ENCODE peak calls at places on chromosomes 7 and 10, in eight cellular contexts. O is uterus; X is body of pancreas; G is esophagus squamous epithelium; C is CD8-positive, alpha-beta T cell; J is AG04450; I is lung; E is AG09309. R is an unnamed sample.

GRCh38 chr7:18694911-18695310 is 199.4 kb downstream of the HDAC9 start:
- DNase-seq in G (no peak), J (no peak), O (no peak), C (no peak), X (no peak), I (no peak), E (no peak), R (no peak)

GRCh38 chr7:25460426-25460825 is 232.1 kb upstream of the NPVF start:
- DNase-seq in C (no peak), X (no peak), E (no peak), G (no peak), I (no peak), J (no peak), O (no peak), R (no peak)

GRCh38 chr10:62244785-62245595 is 23.7 kb downstream of the RTKN2 start:
- DNase-seq in X (peak), E (peak), I (no peak), J (no peak), C (peak), O (peak), G (no peak), R (peak)

GRCh38 chr7:50651227-50651989 is 86.2 kb upstream of the DDC start:
- DNase-seq in J (no peak), C (no peak), G (no peak), I (no peak), X (no peak), E (no peak), O (no peak), R (no peak)

GRCh38 chr10:92094960-92095359 is 171.4 kb downstream of the BTAF1 start:
- DNase-seq in I (no peak), O (no peak), E (no peak), X (no peak), J (no peak), C (no peak), G (no peak), R (no peak)

GRCh38 chr10:131663411-131663810 is 237.4 kb upstream of the PPP2R2D start:
- DNase-seq in E (no peak), X (no peak), J (no peak), I (no peak), C (no peak), G (no peak), O (no peak), R (no peak)

GRCh38 chr7:79377097-79377496 is 76.4 kb downstream of the MAGI2 start:
- DNase-seq in X (no peak), I (no peak), E (peak), G (no peak), C (no peak), O (no peak), J (no peak), R (no peak)

GRCh38 chr7:39089194-39089593 is 111.5 kb downstream of the POU6F2 start:
- DNase-seq in I (no peak), C (no peak), J (no peak), E (no peak), G (no peak), O (no peak), X (no peak), R (no peak)

GRCh38 chr7:129110575-129111376 is 33.7 kb upstream of the TSPAN33 start:
- DNase-seq in G (no peak), O (no peak), E (no peak), J (no peak), I (no peak), C (no peak), X (peak), R (no peak)

GRCh38 chr10:89929282-89930026 is 228.1 kb downstream of the KIF20B start:
- DNase-seq in C (no peak), E (no peak), X (no peak), I (no peak), O (no peak), J (no peak), G (no peak), R (no peak)

GRCh38 chr7:159296093-159296681 is 151.5 kb upstream of the VIPR2 start:
- DNase-seq in X (no peak), O (no peak), I (no peak), C (no peak), J (no peak), G (no peak), E (no peak), R (no peak)

GRCh38 chr7:16265863-16266458 is 155.4 kb downstream of the CRPPA start:
- DNase-seq in O (no peak), C (no peak), E (no peak), I (no peak), G (no peak), X (no peak), J (no peak), R (no peak)

GRCh38 chr10:130336612-130337304 is 200.6 kb downstream of the GLRX3 start:
- DNase-seq in J (no peak), I (no peak), C (no peak), G (no peak), E (no peak), X (peak), O (no peak), R (no peak)

GRCh38 chr10:103917326-103918052 is 495 bp downstream of the STN1 start:
- DNase-seq in C (peak), X (peak), I (peak), J (no peak), O (peak), G (no peak), E (no peak), R (no peak)

GRCh38 chr10:115772606-115773005 is 500.4 kb downstream of the GFRA1 start:
- DNase-seq in O (no peak), C (no peak), G (no peak), E (peak), I (no peak), J (peak), X (no peak), R (no peak)

GRCh38 chr10:120979435-120980315 is 128.5 kb downstream of the WDR11 start:
- DNase-seq in C (no peak), J (no peak), I (peak), E (no peak), O (peak), G (no peak), X (peak), R (peak)

GRCh38 chr10:71241114-71241898 is 28.9 kb downstream of the UNC5B start:
- DNase-seq in O (peak), E (no peak), X (no peak), I (no peak), J (no peak), C (no peak), G (no peak), R (no peak)

GRCh38 chr7:105496501-105496900 is 25.6 kb downstream of the PUS7 start:
- DNase-seq in C (no peak), O (no peak), X (no peak), J (no peak), I (no peak), E (no peak), G (no peak), R (no peak)

GRCh38 chr7:25186436-25186835 is 41.9 kb downstream of the NPVF start:
- DNase-seq in E (no peak), C (no peak), X (no peak), O (no peak), J (no peak), I (no peak), G (no peak), R (no peak)

GRCh38 chr7:16670021-16670420 is 24.0 kb downstream of the BZW2 start:
- DNase-seq in G (no peak), X (no peak), I (no peak), C (no peak), E (peak), O (no peak), J (no peak), R (no peak)

GRCh38 chr10:84537447-84537931 is 209.1 kb downstream of the CCSER2 start:
- DNase-seq in G (no peak), I (peak), J (peak), E (no peak), C (no peak), X (peak), O (peak), R (peak)

GRCh38 chr7:39757604-39758003 is 134.2 kb downstream of the RALA start:
- DNase-seq in O (no peak), I (no peak), G (no peak), C (no peak), X (no peak), E (no peak), J (no peak), R (no peak)

GRCh38 chr10:107914450-107915276 is 750.2 kb upstream of the SORCS1 start:
- DNase-seq in I (no peak), X (peak), E (no peak), G (no peak), O (no peak), C (no peak), J (no peak), R (peak)

GRCh38 chr7:111953611-111954010 is 252.6 kb downstream of the DOCK4 start:
- DNase-seq in C (no peak), G (no peak), J (no peak), E (no peak), O (no peak), I (no peak), X (no peak), R (no peak)

GRCh38 chr10:75238182-75239180 is 2.7 kb upstream of the COMTD1 start:
- DNase-seq in O (peak), X (no peak), C (no peak), E (no peak), J (no peak), I (no peak), G (no peak), R (no peak)

GRCh38 chr10:58106211-58107035 is 161.3 kb downstream of the IPMK start:
- DNase-seq in E (no peak), X (no peak), I (no peak), J (no peak), C (no peak), G (no peak), O (no peak), R (no peak)

GRCh38 chr7:111933614-111934013 is 272.6 kb downstream of the DOCK4 start:
- DNase-seq in O (no peak), C (no peak), I (no peak), J (no peak), E (peak), G (no peak), X (no peak), R (no peak)

GRCh38 chr10:80186364-80187012 is 18.8 kb downstream of the ANXA11 start:
- DNase-seq in O (no peak), C (no peak), I (no peak), J (no peak), G (no peak), E (no peak), X (peak), R (no peak)

GRCh38 chr7:78221961-78222751 is 423.6 kb downstream of the PHTF2 start:
- DNase-seq in X (no peak), I (no peak), J (peak), C (no peak), O (no peak), E (peak), G (no peak), R (no peak)

GRCh38 chr7:146486519-146486918 is 369.9 kb downstream of the CNTNAP2 start:
- DNase-seq in G (no peak), J (no peak), E (no peak), I (no peak), C (no peak), X (no peak), O (no peak), R (no peak)

GRCh38 chr7:24665564-24666294 is 91.5 kb downstream of the GSDME start:
- DNase-seq in I (no peak), J (peak), X (peak), C (peak), O (peak), E (no peak), G (no peak), R (peak)

GRCh38 chr7:11935905-11936304 is 103.9 kb upstream of the THSD7A start:
- DNase-seq in C (no peak), J (no peak), X (no peak), G (no peak), E (no peak), O (no peak), I (no peak), R (no peak)

GRCh38 chr7:100808354-100808875 is 18.9 kb downstream of the EPHB4 start:
- DNase-seq in C (no peak), G (no peak), J (no peak), O (no peak), X (peak), E (no peak), I (no peak), R (no peak)

GRCh38 chr10:130491698-130492050 is 355.5 kb downstream of the GLRX3 start:
- DNase-seq in G (no peak), J (no peak), C (no peak), E (no peak), X (no peak), O (no peak), I (no peak), R (no peak)

GRCh38 chr10:44933922-44934321 is 22.8 kb downstream of the TMEM72 start:
- DNase-seq in G (no peak), E (no peak), J (no peak), O (no peak), X (no peak), I (no peak), C (no peak), R (no peak)

GRCh38 chr7:133712544-133712943 is 414.6 kb upstream of the LRGUK start:
- DNase-seq in G (no peak), J (no peak), X (no peak), I (no peak), E (no peak), C (no peak), O (no peak), R (no peak)

DNA sequence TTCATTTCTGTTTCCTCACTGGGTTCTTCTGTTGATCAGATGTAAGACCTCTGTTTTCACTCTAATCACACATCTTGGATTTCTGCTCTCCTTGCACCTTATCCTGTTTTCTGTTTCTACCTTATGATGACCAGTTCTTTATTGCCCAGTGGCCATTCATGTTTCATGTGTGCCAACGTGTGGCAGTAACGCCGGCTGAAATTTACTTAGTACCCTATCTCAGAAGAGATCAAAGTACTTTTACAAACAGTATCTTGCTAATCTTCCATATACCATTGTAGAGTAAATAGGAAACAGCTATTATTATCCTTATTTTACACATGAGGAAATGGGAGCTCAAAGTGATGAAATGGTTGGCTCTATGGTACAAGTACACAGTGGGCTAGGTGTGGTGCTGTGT is 74.0 kb downstream of the GATA3 start:
- DNase-seq in X (no peak), C (no peak), O (no peak), I (no peak), E (no peak), G (no peak), J (no peak), R (no peak)
- TF ChIP-seq CTCF in X (no peak), C (no peak), O (no peak), I (no peak), E (no peak), G (no peak), J (no peak), R (no peak)

DNA sequence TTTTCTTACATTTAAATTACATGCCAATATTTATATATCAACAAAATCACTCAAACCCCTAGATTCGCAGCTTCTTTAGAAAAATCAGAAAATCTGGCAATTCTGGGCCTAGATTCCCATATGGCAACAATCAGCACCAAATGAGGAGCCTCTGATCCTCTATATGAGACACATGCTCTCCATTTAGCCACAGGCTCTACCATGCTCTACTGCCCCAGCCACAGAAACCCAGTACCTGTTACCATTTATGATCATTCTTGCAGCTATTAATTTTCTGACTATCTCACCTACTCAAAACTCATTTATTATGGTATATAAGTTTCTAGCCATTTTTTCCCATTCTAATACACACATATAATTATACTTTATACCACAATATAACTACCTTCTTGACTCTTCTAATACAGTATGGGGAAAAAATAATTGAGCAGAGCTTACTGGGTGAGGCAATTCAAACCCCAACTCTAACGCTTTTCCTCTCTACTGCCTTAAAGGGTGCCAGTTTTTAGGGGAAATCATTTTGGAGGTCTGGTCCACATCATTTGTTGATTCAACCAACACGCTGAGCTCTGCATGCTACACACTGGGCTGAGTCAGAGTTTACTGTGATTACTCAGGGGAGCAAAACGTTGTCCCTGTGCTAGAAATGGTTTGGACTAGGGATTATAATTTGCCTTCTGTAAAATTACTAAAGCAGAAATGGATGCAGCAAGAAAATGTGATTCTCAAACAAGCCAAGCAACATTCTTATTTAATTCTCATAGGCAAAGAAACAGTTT is 11.6 kb downstream of the PDLIM1 start:
- DNase-seq in C (no peak), O (no peak), X (no peak), J (no peak), E (no peak), I (no peak), G (no peak), R (no peak)
- TF ChIP-seq CTCF in C (no peak), O (no peak), X (no peak), J (no peak), E (no peak), I (no peak), G (no peak), R (no peak)

GRCh38 chr10:47030191-47030698 is 119.0 kb downstream of the PTPN20 start:
- DNase-seq in I (no peak), G (no peak), O (no peak), X (peak), E (no peak), C (no peak), J (no peak), R (no peak)

GRCh38 chr10:47033081-47033480 is 121.9 kb downstream of the PTPN20 start:
- DNase-seq in C (no peak), X (peak), I (no peak), J (no peak), G (no peak), E (no peak), O (no peak), R (no peak)

GRCh38 chr10:47031953-47032465 is 120.8 kb downstream of the PTPN20 start:
- DNase-seq in O (no peak), E (peak), X (peak), C (no peak), G (no peak), J (no peak), I (no peak), R (no peak)

GRCh38 chr10:47029181-47029971 is 118.1 kb downstream of the PTPN20 start:
- DNase-seq in E (no peak), C (no peak), J (no peak), O (no peak), I (no peak), X (peak), G (no peak), R (no peak)

GRCh38 chr10:47031251-47031952 is 120.2 kb downstream of the PTPN20 start:
- DNase-seq in G (no peak), O (no peak), X (peak), J (no peak), E (no peak), C (no peak), I (no peak), R (no peak)
- TF ChIP-seq CTCF in G (no peak), O (no peak), X (no peak), J (no peak), E (peak), C (no peak), I (no peak), R (peak)

GRCh38 chr7:1934756-1935155 is 264.7 kb downstream of the ELFN1 start:
- DNase-seq in O (no peak), X (no peak), I (no peak), J (no peak), G (no peak), E (no peak), C (no peak), R (no peak)

GRCh38 chr7:1935176-1936005 is 265.3 kb downstream of the ELFN1 start:
- DNase-seq in J (no peak), I (no peak), G (no peak), O (no peak), X (no peak), C (no peak), E (no peak), R (no peak)

GRCh38 chr7:1936006-1936310 is 265.9 kb downstream of the ELFN1 start:
- DNase-seq in I (no peak), O (no peak), J (no peak), C (no peak), X (no peak), G (no peak), E (no peak), R (no peak)

GRCh38 chr7:1933066-1933835 is 263.2 kb downstream of the ELFN1 start:
- DNase-seq in X (no peak), O (no peak), G (no peak), I (no peak), C (no peak), J (no peak), E (no peak), R (no peak)

GRCh38 chr7:1934017-1934416 is 263.9 kb downstream of the ELFN1 start:
- DNase-seq in X (no peak), O (no peak), G (no peak), E (no peak), I (no peak), J (no peak), C (no peak), R (no peak)
- TF ChIP-seq CTCF in X (no peak), O (no peak), G (no peak), E (no peak), I (no peak), J (no peak), C (no peak), R (no peak)

DNA sequence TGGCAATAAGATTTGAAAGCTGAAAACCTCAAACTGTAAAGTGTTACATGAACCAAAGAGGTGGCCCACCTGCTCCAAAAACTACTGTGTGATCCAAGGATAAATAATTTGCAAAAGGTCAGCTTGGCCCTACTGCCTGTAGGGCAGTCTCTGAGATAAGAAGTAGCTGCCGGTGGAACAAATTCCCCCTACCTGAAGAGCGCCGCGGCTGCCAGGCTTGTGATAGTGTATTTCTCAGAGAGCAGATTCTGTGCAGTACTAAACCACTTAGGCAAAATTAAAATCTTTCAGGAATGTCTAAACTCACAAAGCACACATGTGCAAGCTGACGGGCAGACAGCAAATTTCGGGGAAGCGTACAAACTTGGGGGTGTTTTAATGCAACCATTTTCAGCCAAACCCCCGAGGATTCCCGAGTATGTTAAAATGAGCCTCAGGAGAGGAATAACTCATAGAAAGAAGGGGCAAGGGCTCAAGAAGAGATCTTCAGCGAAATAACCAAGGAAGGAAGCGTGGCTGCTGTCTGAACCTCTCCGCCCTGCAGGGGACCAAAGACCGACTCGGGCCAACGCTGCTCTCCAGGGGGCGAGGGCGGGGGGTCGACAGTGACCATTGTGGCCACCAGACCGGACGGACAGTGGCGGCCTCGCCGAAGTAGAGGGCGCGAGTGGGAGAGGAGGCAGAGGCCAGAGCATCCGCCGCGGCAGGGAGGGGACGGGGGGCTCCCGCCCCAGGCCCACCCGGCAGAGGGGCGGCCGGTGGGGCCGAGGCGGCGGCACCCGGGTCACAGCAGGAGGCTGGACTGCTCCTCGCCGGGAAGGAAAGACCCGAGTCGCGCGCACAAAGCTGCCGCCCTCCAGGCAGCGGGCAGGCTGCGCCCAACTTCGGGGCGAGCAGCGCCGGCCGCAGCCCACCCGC is 874 bp downstream of the HYCC1 start:
- DNase-seq in C (no peak), I (no peak), G (no peak), J (no peak), E (no peak), O (peak), X (peak), R (peak)
- TF ChIP-seq CTCF in C (no peak), I (no peak), G (no peak), J (no peak), E (peak), O (peak), X (no peak), R (no peak)

GRCh38 chr7:45574521-45575500 is 643 bp downstream of the ADCY1 start:
- DNase-seq in X (peak), O (no peak), E (no peak), J (no peak), G (no peak), C (no peak), I (no peak), R (peak)
- TF ChIP-seq CTCF in X (peak), O (no peak), E (peak), J (no peak), G (no peak), C (no peak), I (no peak), R (no peak)

R was measured in endothelial cell.